ENCODE peak calls at places on chromosomes 5 and 9, in ten cellular contexts. One of them, this sample, is unnamed.

GRCh38 chr9:72333758-72334157 is 31.2 kb downstream of the ZFAND5 start:
- DNase-seq in upper lobe of left lung: no peak
- DNase-seq in CD8-positive, alpha-beta T cell: no peak
- DNase-seq in GM06990: no peak
- DNase-seq in heart left ventricle: no peak
- DNase-seq in colonic mucosa: no peak
- DNase-seq in BE2C: no peak
- DNase-seq in PC-3: no peak
- DNase-seq in sigmoid colon: no peak
- DNase-seq in IMR-90: no peak
- DNase-seq in this sample: no peak

GRCh38 chr9:112274600-112274999 is 58.8 kb downstream of the PTBP3 start:
- DNase-seq in heart left ventricle: no peak
- DNase-seq in BE2C: no peak
- DNase-seq in IMR-90: no peak
- DNase-seq in sigmoid colon: no peak
- DNase-seq in upper lobe of left lung: no peak
- DNase-seq in CD8-positive, alpha-beta T cell: no peak
- DNase-seq in PC-3: no peak
- DNase-seq in GM06990: no peak
- DNase-seq in colonic mucosa: no peak
- DNase-seq in this sample: no peak

GRCh38 chr9:134834217-134834956 is 46.2 kb upstream of the FCN2 start:
- DNase-seq in IMR-90: no peak
- DNase-seq in upper lobe of left lung: no peak
- DNase-seq in sigmoid colon: no peak
- DNase-seq in PC-3: no peak
- DNase-seq in colonic mucosa: no peak
- DNase-seq in heart left ventricle: no peak
- DNase-seq in BE2C: no peak
- DNase-seq in GM06990: no peak
- DNase-seq in CD8-positive, alpha-beta T cell: no peak
- DNase-seq in this sample: no peak

GRCh38 chr9:69252436-69252835 is 72.6 kb upstream of the ENTREP1 start:
- DNase-seq in sigmoid colon: no peak
- DNase-seq in upper lobe of left lung: no peak
- DNase-seq in BE2C: no peak
- DNase-seq in colonic mucosa: no peak
- DNase-seq in PC-3: no peak
- DNase-seq in GM06990: no peak
- DNase-seq in IMR-90: no peak
- DNase-seq in CD8-positive, alpha-beta T cell: no peak
- DNase-seq in heart left ventricle: no peak
- DNase-seq in this sample: no peak

GRCh38 chr5:174235226-174235992 is 189.9 kb downstream of the NSG2 start:
- DNase-seq in sigmoid colon: no peak
- DNase-seq in CD8-positive, alpha-beta T cell: no peak
- DNase-seq in heart left ventricle: no peak
- DNase-seq in PC-3: no peak
- DNase-seq in GM06990: no peak
- DNase-seq in IMR-90: no peak
- DNase-seq in BE2C: no peak
- DNase-seq in upper lobe of left lung: no peak
- DNase-seq in colonic mucosa: no peak
- DNase-seq in this sample: no peak

GRCh38 chr9:19429590-19429989 is 20.8 kb downstream of the ACER2 start:
- DNase-seq in colonic mucosa: no peak
- DNase-seq in upper lobe of left lung: no peak
- DNase-seq in heart left ventricle: no peak
- DNase-seq in GM06990: no peak
- DNase-seq in sigmoid colon: no peak
- DNase-seq in BE2C: no peak
- DNase-seq in CD8-positive, alpha-beta T cell: no peak
- DNase-seq in PC-3: no peak
- DNase-seq in IMR-90: peak; percentile 53
- DNase-seq in this sample: no peak

GRCh38 chr9:113634597-113635515 is 171.3 kb downstream of the RGS3 start:
- DNase-seq in BE2C: no peak
- DNase-seq in GM06990: no peak
- DNase-seq in sigmoid colon: peak; percentile 52
- DNase-seq in heart left ventricle: no peak
- DNase-seq in colonic mucosa: no peak
- DNase-seq in IMR-90: peak; percentile 69
- DNase-seq in CD8-positive, alpha-beta T cell: no peak
- DNase-seq in PC-3: no peak
- DNase-seq in upper lobe of left lung: peak; percentile 5
- DNase-seq in this sample: no peak

GRCh38 chr5:53480474-53481353 is at the start of gene FST:
- DNase-seq in IMR-90: peak; percentile 36
- DNase-seq in PC-3: no peak
- DNase-seq in upper lobe of left lung: no peak
- DNase-seq in CD8-positive, alpha-beta T cell: no peak
- DNase-seq in colonic mucosa: peak; percentile 17
- DNase-seq in heart left ventricle: peak; percentile 22
- DNase-seq in GM06990: no peak
- DNase-seq in sigmoid colon: no peak
- DNase-seq in BE2C: no peak
- DNase-seq in this sample: no peak

GRCh38 chr5:174145821-174146220 is 100.3 kb downstream of the NSG2 start:
- DNase-seq in upper lobe of left lung: no peak
- DNase-seq in CD8-positive, alpha-beta T cell: no peak
- DNase-seq in sigmoid colon: no peak
- DNase-seq in BE2C: peak; percentile 67
- DNase-seq in PC-3: peak; percentile 16
- DNase-seq in GM06990: no peak
- DNase-seq in IMR-90: no peak
- DNase-seq in heart left ventricle: no peak
- DNase-seq in colonic mucosa: no peak
- DNase-seq in this sample: no peak

GRCh38 chr9:92668746-92669526 is 995 bp downstream of the IPPK start:
- DNase-seq in IMR-90: peak; percentile 65
- DNase-seq in GM06990: no peak
- DNase-seq in CD8-positive, alpha-beta T cell: peak; percentile 27
- DNase-seq in sigmoid colon: no peak
- DNase-seq in PC-3: peak; percentile 50
- DNase-seq in heart left ventricle: peak; percentile 54
- DNase-seq in BE2C: no peak
- DNase-seq in upper lobe of left lung: peak; percentile 22
- DNase-seq in colonic mucosa: peak; percentile 55
- DNase-seq in this sample: no peak

GRCh38 chr9:126915281-126915816 is 767 bp downstream of the RALGPS1 start:
- DNase-seq in IMR-90: no peak
- DNase-seq in colonic mucosa: peak; percentile 87
- DNase-seq in PC-3: peak; percentile 61
- DNase-seq in sigmoid colon: peak; percentile 70
- DNase-seq in upper lobe of left lung: peak; percentile 88
- DNase-seq in heart left ventricle: no peak
- DNase-seq in CD8-positive, alpha-beta T cell: peak; percentile 29
- DNase-seq in BE2C: no peak
- DNase-seq in GM06990: peak; percentile 26
- DNase-seq in this sample: no peak

GRCh38 chr5:7668627-7669026 is 182.3 kb downstream of the CFAP90 start:
- DNase-seq in sigmoid colon: no peak
- DNase-seq in colonic mucosa: no peak
- DNase-seq in upper lobe of left lung: no peak
- DNase-seq in GM06990: no peak
- DNase-seq in IMR-90: no peak
- DNase-seq in PC-3: no peak
- DNase-seq in heart left ventricle: no peak
- DNase-seq in CD8-positive, alpha-beta T cell: no peak
- DNase-seq in BE2C: no peak
- DNase-seq in this sample: no peak

GRCh38 chr9:92749071-92749933 is 15.3 kb downstream of the BICD2 start:
- DNase-seq in CD8-positive, alpha-beta T cell: no peak
- DNase-seq in heart left ventricle: no peak
- DNase-seq in sigmoid colon: no peak
- DNase-seq in BE2C: peak; percentile 54
- DNase-seq in PC-3: no peak
- DNase-seq in GM06990: no peak
- DNase-seq in colonic mucosa: no peak
- DNase-seq in IMR-90: no peak
- DNase-seq in upper lobe of left lung: peak; percentile 24
- DNase-seq in this sample: no peak

GRCh38 chr5:124738751-124739559 is 7.5 kb downstream of the ZNF608 start:
- DNase-seq in BE2C: peak; percentile 82
- DNase-seq in upper lobe of left lung: no peak
- DNase-seq in GM06990: no peak
- DNase-seq in heart left ventricle: no peak
- DNase-seq in sigmoid colon: no peak
- DNase-seq in PC-3: no peak
- DNase-seq in IMR-90: no peak
- DNase-seq in colonic mucosa: no peak
- DNase-seq in CD8-positive, alpha-beta T cell: no peak
- DNase-seq in this sample: no peak
- H3K4me3 ChIP-seq in BE2C: peak overlapping the region; percentile 78
- H3K4me3 ChIP-seq in upper lobe of left lung: no peak overlapping the region
- H3K4me3 ChIP-seq in GM06990: peak overlapping the region; percentile 19
- H3K4me3 ChIP-seq in heart left ventricle: no peak overlapping the region
- H3K4me3 ChIP-seq in sigmoid colon: no peak overlapping the region
- H3K4me3 ChIP-seq in PC-3: no peak overlapping the region
- H3K4me3 ChIP-seq in IMR-90: no peak overlapping the region
- H3K4me3 ChIP-seq in colonic mucosa: no peak overlapping the region
- H3K4me3 ChIP-seq in CD8-positive, alpha-beta T cell: no peak overlapping the region
- H3K4me3 ChIP-seq in this sample: no peak overlapping the region

GRCh38 chr5:168513861-168514428 is 15.2 kb upstream of the FBLL1 start:
- DNase-seq in colonic mucosa: no peak
- DNase-seq in PC-3: no peak
- DNase-seq in heart left ventricle: no peak
- DNase-seq in GM06990: no peak
- DNase-seq in upper lobe of left lung: no peak
- DNase-seq in BE2C: no peak
- DNase-seq in IMR-90: no peak
- DNase-seq in sigmoid colon: no peak
- DNase-seq in CD8-positive, alpha-beta T cell: no peak
- DNase-seq in this sample: no peak
- H3K36me3 ChIP-seq in colonic mucosa: peaks cover 12% of the 10 kb centered on the region
- H3K36me3 ChIP-seq in PC-3: peaks cover 81% of the 10 kb centered on the region
- H3K36me3 ChIP-seq in heart left ventricle: peaks cover 82% of the 10 kb centered on the region
- H3K36me3 ChIP-seq in GM06990: peaks cover 16% of the 10 kb centered on the region
- H3K36me3 ChIP-seq in upper lobe of left lung: peaks cover 77% of the 10 kb centered on the region
- H3K36me3 ChIP-seq in BE2C: peaks cover 85% of the 10 kb centered on the region
- H3K36me3 ChIP-seq in IMR-90: peaks cover 55% of the 10 kb centered on the region
- H3K36me3 ChIP-seq in sigmoid colon: peaks cover 62% of the 10 kb centered on the region
- H3K36me3 ChIP-seq in CD8-positive, alpha-beta T cell: peaks cover 68% of the 10 kb centered on the region
- H3K36me3 ChIP-seq in this sample: peaks cover 28% of the 10 kb centered on the region

GRCh38 chr5:157306690-157307089 is 40.8 kb downstream of the CYFIP2 start:
- DNase-seq in PC-3: no peak
- DNase-seq in GM06990: no peak
- DNase-seq in heart left ventricle: no peak
- DNase-seq in upper lobe of left lung: no peak
- DNase-seq in colonic mucosa: no peak
- DNase-seq in BE2C: no peak
- DNase-seq in sigmoid colon: no peak
- DNase-seq in CD8-positive, alpha-beta T cell: peak; percentile 54
- DNase-seq in IMR-90: no peak
- DNase-seq in this sample: no peak

GRCh38 chr5:157301066-157301465 is 35.1 kb downstream of the CYFIP2 start:
- DNase-seq in PC-3: no peak
- DNase-seq in CD8-positive, alpha-beta T cell: no peak
- DNase-seq in colonic mucosa: no peak
- DNase-seq in heart left ventricle: no peak
- DNase-seq in BE2C: no peak
- DNase-seq in sigmoid colon: no peak
- DNase-seq in GM06990: no peak
- DNase-seq in upper lobe of left lung: no peak
- DNase-seq in IMR-90: no peak
- DNase-seq in this sample: no peak

GRCh38 chr5:157303023-157303422 is 37.1 kb downstream of the CYFIP2 start:
- DNase-seq in sigmoid colon: no peak
- DNase-seq in upper lobe of left lung: no peak
- DNase-seq in CD8-positive, alpha-beta T cell: no peak
- DNase-seq in BE2C: no peak
- DNase-seq in GM06990: no peak
- DNase-seq in heart left ventricle: no peak
- DNase-seq in PC-3: no peak
- DNase-seq in colonic mucosa: no peak
- DNase-seq in IMR-90: no peak
- DNase-seq in this sample: no peak

GRCh38 chr5:157306092-157306491 is 40.2 kb downstream of the CYFIP2 start:
- DNase-seq in BE2C: no peak
- DNase-seq in upper lobe of left lung: no peak
- DNase-seq in IMR-90: no peak
- DNase-seq in GM06990: no peak
- DNase-seq in heart left ventricle: no peak
- DNase-seq in sigmoid colon: no peak
- DNase-seq in PC-3: no peak
- DNase-seq in CD8-positive, alpha-beta T cell: no peak
- DNase-seq in colonic mucosa: no peak
- DNase-seq in this sample: no peak

DNA sequence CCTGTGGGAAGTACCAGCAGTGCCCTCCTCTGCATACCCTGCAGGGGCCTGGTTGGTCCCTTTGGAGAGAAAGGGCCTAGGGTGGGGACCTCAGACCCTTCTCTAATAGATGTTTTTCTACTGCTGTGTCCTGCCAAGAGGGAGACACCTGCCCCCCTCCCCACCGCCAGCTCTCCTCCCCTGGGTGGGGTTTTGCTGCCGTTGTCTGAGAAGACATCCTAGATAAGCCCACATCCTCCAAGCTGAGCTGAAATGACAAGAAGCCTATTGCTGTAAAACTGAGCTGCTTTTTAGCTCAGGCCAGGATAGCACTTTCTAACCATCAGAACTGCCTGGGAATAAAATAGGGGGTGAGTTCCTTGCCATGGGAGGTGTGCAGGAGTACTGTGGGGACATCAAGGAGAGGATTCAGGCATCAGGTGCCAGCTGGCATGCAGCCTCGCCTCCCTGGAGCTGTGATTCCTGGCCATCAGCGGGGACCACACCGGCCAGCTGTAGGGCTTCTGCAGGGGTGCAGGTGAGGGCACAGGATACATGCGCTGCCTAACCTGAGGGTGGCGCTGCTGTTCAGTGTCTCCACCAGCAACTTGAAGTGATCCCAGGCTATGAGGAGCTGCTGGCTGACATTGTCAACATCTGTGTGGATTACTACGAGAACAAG is 37.9 kb downstream of the CYFIP2 start:
- DNase-seq in BE2C: no peak
- DNase-seq in CD8-positive, alpha-beta T cell: peak; percentile 63
- DNase-seq in PC-3: peak; percentile 57
- DNase-seq in IMR-90: no peak
- DNase-seq in sigmoid colon: no peak
- DNase-seq in heart left ventricle: peak; percentile 48
- DNase-seq in colonic mucosa: no peak
- DNase-seq in upper lobe of left lung: no peak
- DNase-seq in GM06990: no peak
- DNase-seq in this sample: no peak
- TF ChIP-seq CTCF in BE2C: no peak
- TF ChIP-seq CTCF in CD8-positive, alpha-beta T cell: peak; percentile 53
- TF ChIP-seq CTCF in PC-3: peak; percentile 83
- TF ChIP-seq CTCF in IMR-90: peak; percentile 8
- TF ChIP-seq CTCF in sigmoid colon: no peak
- TF ChIP-seq CTCF in heart left ventricle: peak; percentile 12
- TF ChIP-seq CTCF in colonic mucosa: no peak
- TF ChIP-seq CTCF in upper lobe of left lung: no peak
- TF ChIP-seq CTCF in GM06990: peak; percentile 32
- TF ChIP-seq CTCF in this sample: peak; percentile 17

DNA sequence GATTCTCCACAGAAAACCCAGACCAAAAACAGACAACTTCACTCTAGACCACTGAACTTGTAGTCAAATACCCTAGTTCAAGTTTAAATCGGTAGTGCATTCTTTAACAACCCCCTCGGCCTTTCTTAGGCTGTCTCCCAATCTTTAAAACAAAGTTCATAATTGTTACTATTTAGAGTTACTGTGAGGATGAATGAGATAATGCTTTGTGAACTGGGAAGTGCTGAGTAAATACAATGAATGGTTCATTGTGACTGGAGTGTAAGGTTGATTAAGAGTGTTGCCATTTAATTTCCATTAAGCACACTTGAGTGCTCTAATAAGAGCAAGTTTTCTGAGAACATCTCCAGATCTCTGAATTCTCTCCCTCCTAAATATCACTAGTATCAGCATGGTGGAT is 228.8 kb upstream of the PIK3R1 start:
- DNase-seq in upper lobe of left lung: no peak
- DNase-seq in CD8-positive, alpha-beta T cell: no peak
- DNase-seq in colonic mucosa: no peak
- DNase-seq in sigmoid colon: no peak
- DNase-seq in GM06990: no peak
- DNase-seq in IMR-90: no peak
- DNase-seq in PC-3: no peak
- DNase-seq in heart left ventricle: no peak
- DNase-seq in BE2C: no peak
- DNase-seq in this sample: no peak
- H3K4me3 ChIP-seq in upper lobe of left lung: no peak overlapping the region
- H3K4me3 ChIP-seq in CD8-positive, alpha-beta T cell: no peak overlapping the region
- H3K4me3 ChIP-seq in colonic mucosa: no peak overlapping the region
- H3K4me3 ChIP-seq in sigmoid colon: no peak overlapping the region
- H3K4me3 ChIP-seq in GM06990: no peak overlapping the region
- H3K4me3 ChIP-seq in IMR-90: no peak overlapping the region
- H3K4me3 ChIP-seq in PC-3: no peak overlapping the region
- H3K4me3 ChIP-seq in heart left ventricle: no peak overlapping the region
- H3K4me3 ChIP-seq in BE2C: no peak overlapping the region
- H3K4me3 ChIP-seq in this sample: no peak overlapping the region

This sample was measured in BJ.